ENCODE peak calls at places on chromosomes 3 and 15, in five cellular contexts. One of them, this sample, is unnamed.

GRCh38 chr15:87874896-87875661 is 381.5 kb downstream of the NTRK3 start:
- DNase-seq in GM12865: no peak
- DNase-seq in DND-41: no peak
- DNase-seq in stomach: no peak
- DNase-seq in WERI-Rb-1: peak
- DNase-seq in this sample: no peak

GRCh38 chr15:48112242-48112641 is 8.5 kb upstream of the SLC24A5 start:
- DNase-seq in GM12865: peak
- DNase-seq in stomach: no peak
- DNase-seq in DND-41: peak
- DNase-seq in WERI-Rb-1: peak
- DNase-seq in this sample: no peak

GRCh38 chr3:143608966-143609365 is 239.3 kb downstream of the SLC9A9 start:
- DNase-seq in stomach: no peak
- DNase-seq in GM12865: no peak
- DNase-seq in WERI-Rb-1: no peak
- DNase-seq in DND-41: no peak
- DNase-seq in this sample: no peak

GRCh38 chr3:10273697-10274305 is 18.9 kb downstream of the GHRL start:
- DNase-seq in GM12865: no peak
- DNase-seq in stomach: no peak
- DNase-seq in WERI-Rb-1: no peak
- DNase-seq in DND-41: no peak
- DNase-seq in this sample: no peak

GRCh38 chr3:38009807-38010591 is 19.4 kb downstream of the VILL start:
- DNase-seq in GM12865: no peak
- DNase-seq in WERI-Rb-1: no peak
- DNase-seq in DND-41: no peak
- DNase-seq in stomach: no peak
- DNase-seq in this sample: no peak

GRCh38 chr3:138944842-138945645 is 1.9 kb downstream of the FOXL2 start:
- DNase-seq in GM12865: no peak
- DNase-seq in stomach: no peak
- DNase-seq in DND-41: no peak
- DNase-seq in WERI-Rb-1: no peak
- DNase-seq in this sample: no peak

GRCh38 chr15:63038926-63039673 is 3.4 kb upstream of the TPM1 start:
- DNase-seq in DND-41: no peak
- DNase-seq in stomach: no peak
- DNase-seq in WERI-Rb-1: no peak
- DNase-seq in GM12865: no peak
- DNase-seq in this sample: no peak

GRCh38 chr3:166902374-166902773 is 477.7 kb downstream of the ZBBX start:
- DNase-seq in stomach: no peak
- DNase-seq in WERI-Rb-1: no peak
- DNase-seq in DND-41: no peak
- DNase-seq in GM12865: no peak
- DNase-seq in this sample: no peak

GRCh38 chr15:81111510-81112375 is 22.3 kb upstream of the CFAP161 start:
- DNase-seq in stomach: no peak
- DNase-seq in DND-41: no peak
- DNase-seq in WERI-Rb-1: no peak
- DNase-seq in GM12865: peak
- DNase-seq in this sample: peak

GRCh38 chr3:177231237-177231636 is 34.0 kb upstream of the TBL1XR1 start:
- DNase-seq in stomach: no peak
- DNase-seq in WERI-Rb-1: no peak
- DNase-seq in GM12865: no peak
- DNase-seq in DND-41: no peak
- DNase-seq in this sample: no peak

GRCh38 chr15:53976844-53977392 is 1.3 kb upstream of the UNC13C start:
- DNase-seq in WERI-Rb-1: peak
- DNase-seq in stomach: no peak
- DNase-seq in GM12865: peak
- DNase-seq in DND-41: no peak
- DNase-seq in this sample: no peak

GRCh38 chr3:129439381-129439816 is 349 bp downstream of the MBD4 start:
- DNase-seq in WERI-Rb-1: peak
- DNase-seq in stomach: peak
- DNase-seq in DND-41: peak
- DNase-seq in GM12865: peak
- DNase-seq in this sample: no peak

GRCh38 chr3:173221010-173221409 is 80.0 kb upstream of the SPATA16 start:
- DNase-seq in WERI-Rb-1: no peak
- DNase-seq in GM12865: no peak
- DNase-seq in DND-41: no peak
- DNase-seq in stomach: no peak
- DNase-seq in this sample: no peak

GRCh38 chr15:100929641-100930042 is 10.5 kb downstream of the LRRK1 start:
- DNase-seq in GM12865: peak
- DNase-seq in WERI-Rb-1: peak
- DNase-seq in DND-41: no peak
- DNase-seq in stomach: no peak
- DNase-seq in this sample: peak

GRCh38 chr3:172987268-172987667 is 153.8 kb downstream of the SPATA16 start:
- DNase-seq in GM12865: no peak
- DNase-seq in WERI-Rb-1: peak
- DNase-seq in stomach: no peak
- DNase-seq in DND-41: no peak
- DNase-seq in this sample: no peak

GRCh38 chr15:87572381-87572780 is 684.2 kb downstream of the NTRK3 start:
- DNase-seq in WERI-Rb-1: no peak
- DNase-seq in stomach: no peak
- DNase-seq in GM12865: no peak
- DNase-seq in DND-41: no peak
- DNase-seq in this sample: no peak

GRCh38 chr15:63599401-63600000 is 2.3 kb downstream of the FBXL22 start:
- DNase-seq in stomach: peak
- DNase-seq in GM12865: peak
- DNase-seq in DND-41: no peak
- DNase-seq in WERI-Rb-1: peak
- DNase-seq in this sample: peak

GRCh38 chr3:25229584-25229983 is 198.5 kb upstream of the RARB start:
- DNase-seq in GM12865: no peak
- DNase-seq in stomach: no peak
- DNase-seq in DND-41: no peak
- DNase-seq in WERI-Rb-1: no peak
- DNase-seq in this sample: no peak

GRCh38 chr3:185732782-185733181 is 92.1 kb downstream of the IGF2BP2 start:
- DNase-seq in GM12865: no peak
- DNase-seq in DND-41: no peak
- DNase-seq in WERI-Rb-1: no peak
- DNase-seq in stomach: no peak
- DNase-seq in this sample: no peak

GRCh38 chr15:73952171-73952912 is 26.1 kb downstream of the LOXL1 start:
- DNase-seq in DND-41: no peak
- DNase-seq in stomach: no peak
- DNase-seq in GM12865: no peak
- DNase-seq in WERI-Rb-1: no peak
- DNase-seq in this sample: no peak

GRCh38 chr3:112395166-112395894 is 62.4 kb downstream of the CD200 start:
- DNase-seq in GM12865: no peak
- DNase-seq in WERI-Rb-1: no peak
- DNase-seq in DND-41: no peak
- DNase-seq in stomach: no peak
- DNase-seq in this sample: no peak

GRCh38 chr3:137217733-137218132 is 259.9 kb downstream of the IL20RB start:
- DNase-seq in GM12865: peak
- DNase-seq in stomach: no peak
- DNase-seq in WERI-Rb-1: peak
- DNase-seq in DND-41: no peak
- DNase-seq in this sample: no peak
- TF ChIP-seq CTCF in GM12865: peak
- TF ChIP-seq CTCF in stomach: no peak
- TF ChIP-seq CTCF in WERI-Rb-1: peak
- TF ChIP-seq CTCF in DND-41: peak
- TF ChIP-seq CTCF in this sample: peak

DNA sequence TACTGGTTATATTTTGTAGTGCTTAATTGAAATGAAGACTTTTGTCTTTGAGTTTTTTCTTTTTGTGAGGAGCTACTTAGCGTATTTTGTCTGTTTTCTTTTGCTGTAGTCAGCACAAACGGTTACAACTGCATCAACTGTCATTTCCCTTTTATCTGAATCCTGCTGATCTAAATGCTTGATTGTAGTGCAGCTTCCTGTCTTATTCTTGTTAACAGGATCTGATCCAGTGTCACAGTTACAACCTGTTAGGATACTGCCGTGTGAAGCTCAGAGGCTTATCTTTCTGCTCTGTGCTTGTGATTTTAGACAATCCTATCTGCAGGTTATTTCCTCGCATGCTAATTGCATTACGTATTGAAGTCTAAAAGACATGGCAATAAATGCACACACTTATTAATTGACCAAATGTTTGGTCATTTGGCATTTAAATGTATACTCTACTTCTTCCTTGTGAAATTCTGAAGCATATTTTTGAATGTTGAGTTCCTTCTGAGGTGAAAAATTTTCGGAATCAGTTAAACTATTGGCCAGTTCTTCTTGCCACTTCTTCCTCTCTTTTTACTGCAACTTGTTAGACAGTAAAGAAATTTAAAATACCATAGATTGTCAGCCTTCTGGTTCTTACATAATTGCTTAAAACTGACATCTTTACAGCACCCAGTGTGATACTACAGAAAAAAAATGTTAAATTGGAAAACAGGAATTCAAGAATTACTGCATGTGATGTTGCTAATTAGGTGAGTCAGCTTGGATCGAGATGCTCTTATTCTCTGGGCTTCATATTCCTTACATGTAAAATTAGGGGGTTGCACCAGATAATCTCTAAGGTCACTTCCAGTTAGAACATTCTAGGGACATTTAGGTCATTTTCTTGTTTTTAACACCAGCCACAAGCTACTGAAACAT is 168.2 kb downstream of the MBNL1 start:
- DNase-seq in GM12865: no peak
- DNase-seq in WERI-Rb-1: no peak
- DNase-seq in DND-41: no peak
- DNase-seq in stomach: no peak
- DNase-seq in this sample: no peak
- H3K4me3 ChIP-seq in GM12865: no peak
- H3K4me3 ChIP-seq in WERI-Rb-1: no peak
- H3K4me3 ChIP-seq in DND-41: no peak
- H3K4me3 ChIP-seq in stomach: no peak
- H3K4me3 ChIP-seq in this sample: no peak

DNA sequence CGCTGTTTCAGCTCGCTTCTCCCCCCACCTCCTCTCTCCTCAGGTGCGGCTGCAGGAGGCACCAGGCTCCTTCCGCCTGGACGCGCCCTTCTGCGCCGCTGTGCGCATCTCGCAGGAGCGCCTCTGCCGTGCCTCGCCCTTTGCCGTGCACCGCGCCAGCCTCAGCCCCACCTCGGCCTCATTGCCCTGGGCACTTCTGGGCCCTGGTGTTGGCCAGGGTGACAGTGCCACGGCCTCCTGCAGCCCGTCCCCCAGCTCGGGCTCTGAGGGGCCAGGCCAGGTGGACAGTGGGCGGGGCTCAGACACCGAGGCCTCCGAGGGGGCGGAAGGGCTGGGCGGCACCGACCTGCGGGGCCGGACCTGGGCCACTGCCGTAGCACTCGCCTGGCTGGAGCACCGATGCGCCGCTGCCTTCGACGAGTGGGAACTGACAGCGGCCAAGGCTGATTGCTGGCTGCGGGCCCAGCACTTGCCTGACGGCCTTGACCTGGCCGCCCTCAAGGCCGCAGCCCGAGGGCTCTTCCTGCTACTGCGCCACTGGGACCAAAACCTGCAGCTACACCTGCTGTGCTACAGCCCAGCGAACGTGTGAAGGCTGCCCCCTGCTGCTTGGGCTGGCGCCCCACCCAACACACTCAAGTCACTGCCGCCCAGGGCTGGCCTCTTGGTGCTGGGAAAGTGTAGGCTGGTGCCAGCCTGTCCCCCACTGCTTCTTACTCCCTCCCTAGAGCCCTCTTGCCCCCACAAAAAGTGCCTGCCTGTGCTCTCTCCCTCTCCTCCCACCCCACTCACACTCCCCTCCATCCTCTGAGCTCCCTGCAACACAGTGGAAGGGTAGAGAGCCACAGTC is 7.1 kb downstream of the ALG3 start:
- DNase-seq in WERI-Rb-1: peak
- DNase-seq in GM12865: peak
- DNase-seq in DND-41: peak
- DNase-seq in stomach: peak
- DNase-seq in this sample: no peak
- TF ChIP-seq CTCF in WERI-Rb-1: peak
- TF ChIP-seq CTCF in GM12865: no peak
- TF ChIP-seq CTCF in DND-41: peak
- TF ChIP-seq CTCF in stomach: peak
- TF ChIP-seq CTCF in this sample: peak

GRCh38 chr15:83889995-83890394 is 236.1 kb downstream of the ADAMTSL3 start:
- DNase-seq in DND-41: no peak
- DNase-seq in WERI-Rb-1: no peak
- DNase-seq in stomach: no peak
- DNase-seq in GM12865: peak
- DNase-seq in this sample: no peak
- H3K4me3 ChIP-seq in DND-41: no peak
- H3K4me3 ChIP-seq in WERI-Rb-1: no peak
- H3K4me3 ChIP-seq in stomach: no peak
- H3K4me3 ChIP-seq in GM12865: no peak
- H3K4me3 ChIP-seq in this sample: no peak

GRCh38 chr15:45703670-45704328 is 69.0 kb downstream of the SQOR start:
- DNase-seq in GM12865: no peak
- DNase-seq in WERI-Rb-1: no peak
- DNase-seq in DND-41: no peak
- DNase-seq in stomach: no peak
- DNase-seq in this sample: no peak
- TF ChIP-seq CTCF in GM12865: peak
- TF ChIP-seq CTCF in WERI-Rb-1: peak
- TF ChIP-seq CTCF in DND-41: no peak
- TF ChIP-seq CTCF in stomach: no peak
- TF ChIP-seq CTCF in this sample: no peak

DNA sequence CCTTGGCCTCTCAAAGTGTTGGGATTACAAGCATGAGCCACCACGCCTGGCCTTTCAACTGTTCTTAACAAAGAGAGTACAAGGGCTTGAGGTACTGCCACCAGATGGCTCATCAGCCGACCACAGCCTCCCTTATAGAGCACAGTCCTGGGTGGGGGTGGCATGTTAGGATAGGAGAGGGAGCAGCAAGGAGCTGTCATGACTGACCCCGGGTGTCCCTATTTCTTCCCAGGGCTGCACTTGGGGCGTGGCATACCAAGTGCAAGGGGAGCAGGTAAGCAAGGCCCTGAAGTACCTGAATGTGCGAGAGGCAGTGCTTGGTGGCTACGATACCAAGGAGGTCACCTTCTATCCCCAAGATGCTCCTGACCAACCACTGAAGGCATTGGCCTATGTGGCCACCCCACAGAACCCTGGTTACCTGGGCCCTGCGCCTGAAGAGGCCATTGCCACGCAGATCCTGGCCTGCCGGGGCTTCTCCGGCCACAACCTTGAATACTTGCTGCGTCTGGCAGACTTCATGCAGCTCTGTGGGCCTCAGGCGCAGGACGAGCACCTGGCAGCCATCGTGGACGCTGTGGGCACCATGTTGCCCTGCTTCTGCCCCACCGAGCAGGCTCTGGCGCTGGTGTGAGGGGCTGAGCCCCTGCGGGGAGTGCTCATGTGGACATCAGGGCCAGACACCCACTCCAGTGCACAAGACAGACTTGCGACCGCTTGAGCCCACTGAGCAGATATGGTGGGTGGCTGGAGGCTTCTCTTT is 2.1 kb downstream of the CHAC1 start:
- DNase-seq in GM12865: no peak
- DNase-seq in WERI-Rb-1: no peak
- DNase-seq in stomach: no peak
- DNase-seq in DND-41: no peak
- DNase-seq in this sample: no peak
- H3K4me3 ChIP-seq in GM12865: no peak
- H3K4me3 ChIP-seq in WERI-Rb-1: no peak
- H3K4me3 ChIP-seq in stomach: no peak
- H3K4me3 ChIP-seq in DND-41: no peak
- H3K4me3 ChIP-seq in this sample: no peak